ENCODE peak calls at places on chromosome 18, in eight cellular contexts. One of them, this sample, is unnamed.

GRCh38 chr18:50131591-50131990 is 63.4 kb downstream of the MYO5B start:
- DNase-seq in anterior cingulate cortex: no peak
- DNase-seq in progenitor cell of endocrine pancreas: no peak
- DNase-seq in bronchial epithelial cell: peak
- DNase-seq in right cardiac atrium: no peak
- DNase-seq in immature natural killer cell: no peak
- DNase-seq in PC-9: peak
- DNase-seq in activated T-cell treated with anti-CD3 and anti-CD28 coated beads, Interleukin-2, amount 50 U/mL, for 72 hours: no peak
- DNase-seq in this sample: no peak

GRCh38 chr18:48862116-48862515 is 88.6 kb downstream of the SMAD7 start:
- DNase-seq in right cardiac atrium: no peak
- DNase-seq in anterior cingulate cortex: peak
- DNase-seq in immature natural killer cell: no peak
- DNase-seq in progenitor cell of endocrine pancreas: no peak
- DNase-seq in bronchial epithelial cell: no peak
- DNase-seq in PC-9: no peak
- DNase-seq in activated T-cell treated with anti-CD3 and anti-CD28 coated beads, Interleukin-2, amount 50 U/mL, for 72 hours: no peak
- DNase-seq in this sample: no peak

GRCh38 chr18:79479761-79480161 is 84.0 kb downstream of the NFATC1 start:
- DNase-seq in right cardiac atrium: peak
- DNase-seq in progenitor cell of endocrine pancreas: no peak
- DNase-seq in PC-9: no peak
- DNase-seq in bronchial epithelial cell: no peak
- DNase-seq in activated T-cell treated with anti-CD3 and anti-CD28 coated beads, Interleukin-2, amount 50 U/mL, for 72 hours: no peak
- DNase-seq in immature natural killer cell: no peak
- DNase-seq in anterior cingulate cortex: no peak
- DNase-seq in this sample: no peak

GRCh38 chr18:62999392-62999791 is 284.1 kb downstream of the PHLPP1 start:
- DNase-seq in immature natural killer cell: no peak
- DNase-seq in bronchial epithelial cell: no peak
- DNase-seq in progenitor cell of endocrine pancreas: no peak
- DNase-seq in anterior cingulate cortex: no peak
- DNase-seq in PC-9: no peak
- DNase-seq in activated T-cell treated with anti-CD3 and anti-CD28 coated beads, Interleukin-2, amount 50 U/mL, for 72 hours: no peak
- DNase-seq in right cardiac atrium: peak
- DNase-seq in this sample: peak

GRCh38 chr18:48792141-48792540 is 158.6 kb downstream of the SMAD7 start:
- DNase-seq in PC-9: no peak
- DNase-seq in activated T-cell treated with anti-CD3 and anti-CD28 coated beads, Interleukin-2, amount 50 U/mL, for 72 hours: no peak
- DNase-seq in bronchial epithelial cell: no peak
- DNase-seq in anterior cingulate cortex: no peak
- DNase-seq in progenitor cell of endocrine pancreas: no peak
- DNase-seq in immature natural killer cell: no peak
- DNase-seq in right cardiac atrium: no peak
- DNase-seq in this sample: no peak

GRCh38 chr18:489244-490023 is 11.1 kb downstream of the COLEC12 start:
- DNase-seq in progenitor cell of endocrine pancreas: no peak
- DNase-seq in right cardiac atrium: no peak
- DNase-seq in immature natural killer cell: no peak
- DNase-seq in bronchial epithelial cell: peak
- DNase-seq in anterior cingulate cortex: no peak
- DNase-seq in activated T-cell treated with anti-CD3 and anti-CD28 coated beads, Interleukin-2, amount 50 U/mL, for 72 hours: no peak
- DNase-seq in PC-9: peak
- DNase-seq in this sample: peak

GRCh38 chr18:49723648-49724180 is 89.6 kb downstream of the ACAA2 start:
- DNase-seq in immature natural killer cell: no peak
- DNase-seq in anterior cingulate cortex: no peak
- DNase-seq in PC-9: peak
- DNase-seq in right cardiac atrium: no peak
- DNase-seq in progenitor cell of endocrine pancreas: no peak
- DNase-seq in activated T-cell treated with anti-CD3 and anti-CD28 coated beads, Interleukin-2, amount 50 U/mL, for 72 hours: peak
- DNase-seq in bronchial epithelial cell: peak
- DNase-seq in this sample: no peak

GRCh38 chr18:46393230-46393629 is 263.8 kb downstream of the LOXHD1 start:
- DNase-seq in anterior cingulate cortex: no peak
- DNase-seq in immature natural killer cell: no peak
- DNase-seq in bronchial epithelial cell: no peak
- DNase-seq in activated T-cell treated with anti-CD3 and anti-CD28 coated beads, Interleukin-2, amount 50 U/mL, for 72 hours: no peak
- DNase-seq in progenitor cell of endocrine pancreas: no peak
- DNase-seq in PC-9: no peak
- DNase-seq in right cardiac atrium: no peak
- DNase-seq in this sample: no peak

GRCh38 chr18:69956655-69957054 is 9.0 kb upstream of the CD226 start:
- DNase-seq in right cardiac atrium: no peak
- DNase-seq in anterior cingulate cortex: no peak
- DNase-seq in immature natural killer cell: no peak
- DNase-seq in bronchial epithelial cell: no peak
- DNase-seq in PC-9: no peak
- DNase-seq in activated T-cell treated with anti-CD3 and anti-CD28 coated beads, Interleukin-2, amount 50 U/mL, for 72 hours: peak
- DNase-seq in progenitor cell of endocrine pancreas: no peak
- DNase-seq in this sample: no peak

GRCh38 chr18:25648724-25649260 is 296.8 kb upstream of the ZNF521 start:
- DNase-seq in bronchial epithelial cell: no peak
- DNase-seq in anterior cingulate cortex: peak
- DNase-seq in immature natural killer cell: no peak
- DNase-seq in activated T-cell treated with anti-CD3 and anti-CD28 coated beads, Interleukin-2, amount 50 U/mL, for 72 hours: no peak
- DNase-seq in right cardiac atrium: no peak
- DNase-seq in progenitor cell of endocrine pancreas: no peak
- DNase-seq in PC-9: no peak
- DNase-seq in this sample: no peak

GRCh38 chr18:5879479-5879882 is 15.8 kb downstream of the TMEM200C start:
- DNase-seq in right cardiac atrium: no peak
- DNase-seq in activated T-cell treated with anti-CD3 and anti-CD28 coated beads, Interleukin-2, amount 50 U/mL, for 72 hours: no peak
- DNase-seq in progenitor cell of endocrine pancreas: no peak
- DNase-seq in PC-9: no peak
- DNase-seq in immature natural killer cell: no peak
- DNase-seq in bronchial epithelial cell: peak
- DNase-seq in anterior cingulate cortex: no peak
- DNase-seq in this sample: peak

GRCh38 chr18:46570666-46571065 is 86.4 kb downstream of the LOXHD1 start:
- DNase-seq in PC-9: no peak
- DNase-seq in anterior cingulate cortex: no peak
- DNase-seq in bronchial epithelial cell: no peak
- DNase-seq in activated T-cell treated with anti-CD3 and anti-CD28 coated beads, Interleukin-2, amount 50 U/mL, for 72 hours: no peak
- DNase-seq in progenitor cell of endocrine pancreas: no peak
- DNase-seq in right cardiac atrium: no peak
- DNase-seq in immature natural killer cell: no peak
- DNase-seq in this sample: no peak

GRCh38 chr18:49243391-49243790 is 217.1 kb downstream of the DYM start:
- DNase-seq in anterior cingulate cortex: no peak
- DNase-seq in right cardiac atrium: no peak
- DNase-seq in bronchial epithelial cell: peak
- DNase-seq in progenitor cell of endocrine pancreas: no peak
- DNase-seq in PC-9: no peak
- DNase-seq in activated T-cell treated with anti-CD3 and anti-CD28 coated beads, Interleukin-2, amount 50 U/mL, for 72 hours: no peak
- DNase-seq in immature natural killer cell: no peak
- DNase-seq in this sample: no peak

GRCh38 chr18:74742573-74742972 is 144.9 kb downstream of the ZNF407 start:
- DNase-seq in immature natural killer cell: no peak
- DNase-seq in PC-9: no peak
- DNase-seq in progenitor cell of endocrine pancreas: no peak
- DNase-seq in right cardiac atrium: no peak
- DNase-seq in anterior cingulate cortex: no peak
- DNase-seq in bronchial epithelial cell: no peak
- DNase-seq in activated T-cell treated with anti-CD3 and anti-CD28 coated beads, Interleukin-2, amount 50 U/mL, for 72 hours: no peak
- DNase-seq in this sample: no peak

GRCh38 chr18:23302852-23303527 is 150.1 kb upstream of the RIOK3 start:
- DNase-seq in activated T-cell treated with anti-CD3 and anti-CD28 coated beads, Interleukin-2, amount 50 U/mL, for 72 hours: no peak
- DNase-seq in progenitor cell of endocrine pancreas: no peak
- DNase-seq in immature natural killer cell: no peak
- DNase-seq in right cardiac atrium: no peak
- DNase-seq in bronchial epithelial cell: peak
- DNase-seq in PC-9: peak
- DNase-seq in anterior cingulate cortex: no peak
- DNase-seq in this sample: no peak

GRCh38 chr18:44687421-44687820 is 6.7 kb downstream of the SETBP1 start:
- DNase-seq in right cardiac atrium: no peak
- DNase-seq in immature natural killer cell: no peak
- DNase-seq in progenitor cell of endocrine pancreas: no peak
- DNase-seq in bronchial epithelial cell: no peak
- DNase-seq in activated T-cell treated with anti-CD3 and anti-CD28 coated beads, Interleukin-2, amount 50 U/mL, for 72 hours: no peak
- DNase-seq in PC-9: no peak
- DNase-seq in anterior cingulate cortex: no peak
- DNase-seq in this sample: no peak

GRCh38 chr18:46712406-46712805 is 44.4 kb downstream of the ST8SIA5 start:
- DNase-seq in anterior cingulate cortex: peak
- DNase-seq in PC-9: no peak
- DNase-seq in progenitor cell of endocrine pancreas: no peak
- DNase-seq in right cardiac atrium: no peak
- DNase-seq in bronchial epithelial cell: no peak
- DNase-seq in immature natural killer cell: no peak
- DNase-seq in activated T-cell treated with anti-CD3 and anti-CD28 coated beads, Interleukin-2, amount 50 U/mL, for 72 hours: no peak
- DNase-seq in this sample: no peak

GRCh38 chr18:33231474-33232317 is 208.8 kb downstream of the CCDC178 start:
- DNase-seq in right cardiac atrium: peak
- DNase-seq in anterior cingulate cortex: peak
- DNase-seq in PC-9: peak
- DNase-seq in activated T-cell treated with anti-CD3 and anti-CD28 coated beads, Interleukin-2, amount 50 U/mL, for 72 hours: peak
- DNase-seq in immature natural killer cell: no peak
- DNase-seq in bronchial epithelial cell: peak
- DNase-seq in progenitor cell of endocrine pancreas: peak
- DNase-seq in this sample: peak

GRCh38 chr18:58793361-58793760 is 71.3 kb upstream of the ZNF532 start:
- DNase-seq in PC-9: peak
- DNase-seq in progenitor cell of endocrine pancreas: no peak
- DNase-seq in right cardiac atrium: no peak
- DNase-seq in anterior cingulate cortex: no peak
- DNase-seq in activated T-cell treated with anti-CD3 and anti-CD28 coated beads, Interleukin-2, amount 50 U/mL, for 72 hours: no peak
- DNase-seq in bronchial epithelial cell: peak
- DNase-seq in immature natural killer cell: no peak
- DNase-seq in this sample: peak

GRCh38 chr18:63444567-63444966 is 22.3 kb upstream of the VPS4B start:
- DNase-seq in activated T-cell treated with anti-CD3 and anti-CD28 coated beads, Interleukin-2, amount 50 U/mL, for 72 hours: no peak
- DNase-seq in anterior cingulate cortex: no peak
- DNase-seq in PC-9: peak
- DNase-seq in progenitor cell of endocrine pancreas: no peak
- DNase-seq in immature natural killer cell: no peak
- DNase-seq in bronchial epithelial cell: peak
- DNase-seq in right cardiac atrium: no peak
- DNase-seq in this sample: peak

GRCh38 chr18:48116873-48117630 is 186.6 kb upstream of the SMAD2 start:
- DNase-seq in PC-9: no peak
- DNase-seq in anterior cingulate cortex: no peak
- DNase-seq in progenitor cell of endocrine pancreas: no peak
- DNase-seq in immature natural killer cell: no peak
- DNase-seq in bronchial epithelial cell: no peak
- DNase-seq in activated T-cell treated with anti-CD3 and anti-CD28 coated beads, Interleukin-2, amount 50 U/mL, for 72 hours: no peak
- DNase-seq in right cardiac atrium: no peak
- DNase-seq in this sample: no peak

GRCh38 chr18:6553234-6553900 is 138.7 kb upstream of the L3MBTL4 start:
- DNase-seq in bronchial epithelial cell: peak
- DNase-seq in activated T-cell treated with anti-CD3 and anti-CD28 coated beads, Interleukin-2, amount 50 U/mL, for 72 hours: no peak
- DNase-seq in immature natural killer cell: no peak
- DNase-seq in progenitor cell of endocrine pancreas: no peak
- DNase-seq in anterior cingulate cortex: no peak
- DNase-seq in right cardiac atrium: no peak
- DNase-seq in PC-9: no peak
- DNase-seq in this sample: no peak

GRCh38 chr18:5196253-5197031 is 615 bp downstream of the AKAIN1 start:
- DNase-seq in bronchial epithelial cell: no peak
- DNase-seq in activated T-cell treated with anti-CD3 and anti-CD28 coated beads, Interleukin-2, amount 50 U/mL, for 72 hours: no peak
- DNase-seq in right cardiac atrium: no peak
- DNase-seq in PC-9: no peak
- DNase-seq in immature natural killer cell: no peak
- DNase-seq in anterior cingulate cortex: no peak
- DNase-seq in progenitor cell of endocrine pancreas: no peak
- DNase-seq in this sample: no peak

GRCh38 chr18:10852610-10853303 is 296.6 kb downstream of the PIEZO2 start:
- DNase-seq in activated T-cell treated with anti-CD3 and anti-CD28 coated beads, Interleukin-2, amount 50 U/mL, for 72 hours: no peak
- DNase-seq in bronchial epithelial cell: no peak
- DNase-seq in immature natural killer cell: no peak
- DNase-seq in progenitor cell of endocrine pancreas: no peak
- DNase-seq in right cardiac atrium: no peak
- DNase-seq in PC-9: no peak
- DNase-seq in anterior cingulate cortex: no peak
- DNase-seq in this sample: no peak

GRCh38 chr18:30376515-30376914 is 666.0 kb downstream of the DSC3 start:
- DNase-seq in immature natural killer cell: no peak
- DNase-seq in progenitor cell of endocrine pancreas: no peak
- DNase-seq in bronchial epithelial cell: no peak
- DNase-seq in anterior cingulate cortex: no peak
- DNase-seq in activated T-cell treated with anti-CD3 and anti-CD28 coated beads, Interleukin-2, amount 50 U/mL, for 72 hours: no peak
- DNase-seq in right cardiac atrium: no peak
- DNase-seq in PC-9: no peak
- DNase-seq in this sample: no peak

GRCh38 chr18:22033085-22033484 is 136.3 kb upstream of the GATA6 start:
- DNase-seq in PC-9: no peak
- DNase-seq in right cardiac atrium: no peak
- DNase-seq in progenitor cell of endocrine pancreas: no peak
- DNase-seq in activated T-cell treated with anti-CD3 and anti-CD28 coated beads, Interleukin-2, amount 50 U/mL, for 72 hours: no peak
- DNase-seq in bronchial epithelial cell: no peak
- DNase-seq in anterior cingulate cortex: no peak
- DNase-seq in immature natural killer cell: no peak
- DNase-seq in this sample: no peak

GRCh38 chr18:50602466-50602865 is 42.6 kb downstream of the MAPK4 start:
- DNase-seq in PC-9: no peak
- DNase-seq in activated T-cell treated with anti-CD3 and anti-CD28 coated beads, Interleukin-2, amount 50 U/mL, for 72 hours: no peak
- DNase-seq in anterior cingulate cortex: no peak
- DNase-seq in bronchial epithelial cell: peak
- DNase-seq in progenitor cell of endocrine pancreas: no peak
- DNase-seq in immature natural killer cell: no peak
- DNase-seq in right cardiac atrium: no peak
- DNase-seq in this sample: no peak

GRCh38 chr18:13418013-13418710 is 199.6 kb downstream of the LDLRAD4 start:
- DNase-seq in activated T-cell treated with anti-CD3 and anti-CD28 coated beads, Interleukin-2, amount 50 U/mL, for 72 hours: no peak
- DNase-seq in immature natural killer cell: no peak
- DNase-seq in PC-9: no peak
- DNase-seq in progenitor cell of endocrine pancreas: no peak
- DNase-seq in bronchial epithelial cell: no peak
- DNase-seq in right cardiac atrium: no peak
- DNase-seq in anterior cingulate cortex: no peak
- DNase-seq in this sample: no peak

GRCh38 chr18:22542400-22542835 is 124.7 kb upstream of the CTAGE1 start:
- DNase-seq in progenitor cell of endocrine pancreas: no peak
- DNase-seq in immature natural killer cell: no peak
- DNase-seq in right cardiac atrium: peak
- DNase-seq in bronchial epithelial cell: peak
- DNase-seq in PC-9: peak
- DNase-seq in anterior cingulate cortex: peak
- DNase-seq in activated T-cell treated with anti-CD3 and anti-CD28 coated beads, Interleukin-2, amount 50 U/mL, for 72 hours: no peak
- DNase-seq in this sample: no peak

GRCh38 chr18:12408247-12408869 is 629 bp downstream of the PRELID3A start:
- DNase-seq in bronchial epithelial cell: no peak
- DNase-seq in immature natural killer cell: no peak
- DNase-seq in right cardiac atrium: no peak
- DNase-seq in anterior cingulate cortex: no peak
- DNase-seq in activated T-cell treated with anti-CD3 and anti-CD28 coated beads, Interleukin-2, amount 50 U/mL, for 72 hours: no peak
- DNase-seq in progenitor cell of endocrine pancreas: no peak
- DNase-seq in PC-9: no peak
- DNase-seq in this sample: no peak

GRCh38 chr18:67475673-67476072 is 40.8 kb downstream of the DSEL start:
- DNase-seq in bronchial epithelial cell: peak
- DNase-seq in PC-9: no peak
- DNase-seq in right cardiac atrium: no peak
- DNase-seq in progenitor cell of endocrine pancreas: no peak
- DNase-seq in activated T-cell treated with anti-CD3 and anti-CD28 coated beads, Interleukin-2, amount 50 U/mL, for 72 hours: no peak
- DNase-seq in immature natural killer cell: no peak
- DNase-seq in anterior cingulate cortex: no peak
- DNase-seq in this sample: no peak

GRCh38 chr18:39561136-39561535 is 1995.5 kb upstream of the CELF4 start:
- DNase-seq in immature natural killer cell: no peak
- DNase-seq in right cardiac atrium: no peak
- DNase-seq in anterior cingulate cortex: no peak
- DNase-seq in activated T-cell treated with anti-CD3 and anti-CD28 coated beads, Interleukin-2, amount 50 U/mL, for 72 hours: no peak
- DNase-seq in progenitor cell of endocrine pancreas: no peak
- DNase-seq in PC-9: no peak
- DNase-seq in bronchial epithelial cell: no peak
- DNase-seq in this sample: no peak

This sample was measured in fibroblast of the conjunctiva.